ENCODE peak calls at places on chromosomes 1 and 21, in six cellular contexts. One of them, this sample, is unnamed.

GRCh38 chr21:30515681-30516080 is 13.7 kb upstream of the KRTAP19-5 start:
- DNase-seq in fibroblast of the conjunctiva: no peak
- DNase-seq in T-helper 17 cell: no peak
- DNase-seq in activated naive CD4-positive, alpha-beta T cell treated with anti-CD3 and anti-CD28 coated beads, Interleukin-2, amount 50 U/mL, for 16 hours: no peak
- DNase-seq in mammary epithelial cell: no peak
- DNase-seq in iPS DF 19.7: no peak
- DNase-seq in this sample: no peak

GRCh38 chr1:31934706-31935629 is 3.2 kb downstream of the PTP4A2 start:
- DNase-seq in fibroblast of the conjunctiva: no peak
- DNase-seq in T-helper 17 cell: no peak
- DNase-seq in activated naive CD4-positive, alpha-beta T cell treated with anti-CD3 and anti-CD28 coated beads, Interleukin-2, amount 50 U/mL, for 16 hours: peak
- DNase-seq in mammary epithelial cell: peak
- DNase-seq in iPS DF 19.7: no peak
- DNase-seq in this sample: no peak

GRCh38 chr1:166716620-166717019 is 122.7 kb upstream of the POGK start:
- DNase-seq in fibroblast of the conjunctiva: no peak
- DNase-seq in T-helper 17 cell: no peak
- DNase-seq in activated naive CD4-positive, alpha-beta T cell treated with anti-CD3 and anti-CD28 coated beads, Interleukin-2, amount 50 U/mL, for 16 hours: no peak
- DNase-seq in mammary epithelial cell: no peak
- DNase-seq in iPS DF 19.7: no peak
- DNase-seq in this sample: no peak

GRCh38 chr1:8439015-8439702 is 121.2 kb downstream of the SLC45A1 start:
- DNase-seq in fibroblast of the conjunctiva: peak
- DNase-seq in T-helper 17 cell: no peak
- DNase-seq in activated naive CD4-positive, alpha-beta T cell treated with anti-CD3 and anti-CD28 coated beads, Interleukin-2, amount 50 U/mL, for 16 hours: no peak
- DNase-seq in mammary epithelial cell: peak
- DNase-seq in iPS DF 19.7: no peak
- DNase-seq in this sample: peak

GRCh38 chr1:15282810-15283474 is 35.9 kb downstream of the FHAD1 start:
- DNase-seq in fibroblast of the conjunctiva: no peak
- DNase-seq in T-helper 17 cell: no peak
- DNase-seq in activated naive CD4-positive, alpha-beta T cell treated with anti-CD3 and anti-CD28 coated beads, Interleukin-2, amount 50 U/mL, for 16 hours: no peak
- DNase-seq in mammary epithelial cell: peak
- DNase-seq in iPS DF 19.7: no peak
- DNase-seq in this sample: no peak

GRCh38 chr1:16434501-16434900 is 2.7 kb downstream of the SPATA21 start:
- DNase-seq in fibroblast of the conjunctiva: no peak
- DNase-seq in T-helper 17 cell: no peak
- DNase-seq in activated naive CD4-positive, alpha-beta T cell treated with anti-CD3 and anti-CD28 coated beads, Interleukin-2, amount 50 U/mL, for 16 hours: no peak
- DNase-seq in mammary epithelial cell: no peak
- DNase-seq in iPS DF 19.7: no peak
- DNase-seq in this sample: no peak

GRCh38 chr21:45093064-45093532 is 18.7 kb downstream of the ADARB1 start:
- DNase-seq in fibroblast of the conjunctiva: no peak
- DNase-seq in T-helper 17 cell: no peak
- DNase-seq in activated naive CD4-positive, alpha-beta T cell treated with anti-CD3 and anti-CD28 coated beads, Interleukin-2, amount 50 U/mL, for 16 hours: no peak
- DNase-seq in mammary epithelial cell: no peak
- DNase-seq in iPS DF 19.7: no peak
- DNase-seq in this sample: no peak

GRCh38 chr1:116574581-116575291 is 3.9 kb upstream of the CD58 start:
- DNase-seq in fibroblast of the conjunctiva: peak
- DNase-seq in T-helper 17 cell: no peak
- DNase-seq in activated naive CD4-positive, alpha-beta T cell treated with anti-CD3 and anti-CD28 coated beads, Interleukin-2, amount 50 U/mL, for 16 hours: peak
- DNase-seq in mammary epithelial cell: peak
- DNase-seq in iPS DF 19.7: no peak
- DNase-seq in this sample: no peak

GRCh38 chr21:42213082-42213774 is 5.7 kb upstream of the ABCG1 start:
- DNase-seq in fibroblast of the conjunctiva: no peak
- DNase-seq in T-helper 17 cell: no peak
- DNase-seq in activated naive CD4-positive, alpha-beta T cell treated with anti-CD3 and anti-CD28 coated beads, Interleukin-2, amount 50 U/mL, for 16 hours: no peak
- DNase-seq in mammary epithelial cell: no peak
- DNase-seq in iPS DF 19.7: no peak
- DNase-seq in this sample: no peak

GRCh38 chr1:12146343-12147112 is 20.3 kb upstream of the TNFRSF1B start:
- DNase-seq in fibroblast of the conjunctiva: no peak
- DNase-seq in T-helper 17 cell: no peak
- DNase-seq in activated naive CD4-positive, alpha-beta T cell treated with anti-CD3 and anti-CD28 coated beads, Interleukin-2, amount 50 U/mL, for 16 hours: no peak
- DNase-seq in mammary epithelial cell: peak
- DNase-seq in iPS DF 19.7: no peak
- DNase-seq in this sample: no peak

GRCh38 chr1:29363536-29363935 is 127.2 kb downstream of the PTPRU start:
- DNase-seq in fibroblast of the conjunctiva: no peak
- DNase-seq in T-helper 17 cell: no peak
- DNase-seq in activated naive CD4-positive, alpha-beta T cell treated with anti-CD3 and anti-CD28 coated beads, Interleukin-2, amount 50 U/mL, for 16 hours: no peak
- DNase-seq in mammary epithelial cell: no peak
- DNase-seq in iPS DF 19.7: no peak
- DNase-seq in this sample: no peak

GRCh38 chr1:48808496-48808895 is 31.8 kb upstream of the BEND5 start:
- DNase-seq in fibroblast of the conjunctiva: no peak
- DNase-seq in T-helper 17 cell: no peak
- DNase-seq in activated naive CD4-positive, alpha-beta T cell treated with anti-CD3 and anti-CD28 coated beads, Interleukin-2, amount 50 U/mL, for 16 hours: no peak
- DNase-seq in mammary epithelial cell: no peak
- DNase-seq in iPS DF 19.7: no peak
- DNase-seq in this sample: no peak

GRCh38 chr1:56073614-56074356 is 505.6 kb downstream of the PLPP3 start:
- DNase-seq in fibroblast of the conjunctiva: peak
- DNase-seq in T-helper 17 cell: no peak
- DNase-seq in activated naive CD4-positive, alpha-beta T cell treated with anti-CD3 and anti-CD28 coated beads, Interleukin-2, amount 50 U/mL, for 16 hours: no peak
- DNase-seq in mammary epithelial cell: no peak
- DNase-seq in iPS DF 19.7: no peak
- DNase-seq in this sample: no peak

GRCh38 chr1:119958223-119958622 is 61.9 kb upstream of the ADAM30 start:
- DNase-seq in fibroblast of the conjunctiva: no peak
- DNase-seq in T-helper 17 cell: no peak
- DNase-seq in activated naive CD4-positive, alpha-beta T cell treated with anti-CD3 and anti-CD28 coated beads, Interleukin-2, amount 50 U/mL, for 16 hours: no peak
- DNase-seq in mammary epithelial cell: no peak
- DNase-seq in iPS DF 19.7: no peak
- DNase-seq in this sample: no peak

GRCh38 chr1:11838349-11839272 is 9.0 kb downstream of the NPPA start:
- DNase-seq in fibroblast of the conjunctiva: peak
- DNase-seq in T-helper 17 cell: peak
- DNase-seq in activated naive CD4-positive, alpha-beta T cell treated with anti-CD3 and anti-CD28 coated beads, Interleukin-2, amount 50 U/mL, for 16 hours: peak
- DNase-seq in mammary epithelial cell: peak
- DNase-seq in iPS DF 19.7: peak
- DNase-seq in this sample: peak

GRCh38 chr1:100624886-100625430 is 87.0 kb downstream of the GPR88 start:
- DNase-seq in fibroblast of the conjunctiva: no peak
- DNase-seq in T-helper 17 cell: no peak
- DNase-seq in activated naive CD4-positive, alpha-beta T cell treated with anti-CD3 and anti-CD28 coated beads, Interleukin-2, amount 50 U/mL, for 16 hours: no peak
- DNase-seq in mammary epithelial cell: no peak
- DNase-seq in iPS DF 19.7: no peak
- DNase-seq in this sample: no peak

GRCh38 chr21:45482899-45483821 is 59.1 kb downstream of the SLC19A1 start:
- DNase-seq in fibroblast of the conjunctiva: no peak
- DNase-seq in T-helper 17 cell: no peak
- DNase-seq in activated naive CD4-positive, alpha-beta T cell treated with anti-CD3 and anti-CD28 coated beads, Interleukin-2, amount 50 U/mL, for 16 hours: peak
- DNase-seq in mammary epithelial cell: no peak
- DNase-seq in iPS DF 19.7: no peak
- DNase-seq in this sample: peak

GRCh38 chr21:42525228-42525604 is 11.6 kb downstream of the SLC37A1 start:
- DNase-seq in fibroblast of the conjunctiva: no peak
- DNase-seq in T-helper 17 cell: no peak
- DNase-seq in activated naive CD4-positive, alpha-beta T cell treated with anti-CD3 and anti-CD28 coated beads, Interleukin-2, amount 50 U/mL, for 16 hours: no peak
- DNase-seq in mammary epithelial cell: peak
- DNase-seq in iPS DF 19.7: no peak
- DNase-seq in this sample: no peak

GRCh38 chr21:39656209-39656608 is 43.5 kb downstream of the B3GALT5 start:
- DNase-seq in fibroblast of the conjunctiva: no peak
- DNase-seq in T-helper 17 cell: no peak
- DNase-seq in activated naive CD4-positive, alpha-beta T cell treated with anti-CD3 and anti-CD28 coated beads, Interleukin-2, amount 50 U/mL, for 16 hours: no peak
- DNase-seq in mammary epithelial cell: no peak
- DNase-seq in iPS DF 19.7: no peak
- DNase-seq in this sample: no peak

GRCh38 chr1:158146165-158146564 is 34.5 kb upstream of the CD1D start:
- DNase-seq in fibroblast of the conjunctiva: no peak
- DNase-seq in T-helper 17 cell: no peak
- DNase-seq in activated naive CD4-positive, alpha-beta T cell treated with anti-CD3 and anti-CD28 coated beads, Interleukin-2, amount 50 U/mL, for 16 hours: no peak
- DNase-seq in mammary epithelial cell: peak
- DNase-seq in iPS DF 19.7: no peak
- DNase-seq in this sample: no peak

GRCh38 chr21:28150778-28151177 is 841.9 kb downstream of the LTN1 start:
- DNase-seq in fibroblast of the conjunctiva: no peak
- DNase-seq in T-helper 17 cell: no peak
- DNase-seq in activated naive CD4-positive, alpha-beta T cell treated with anti-CD3 and anti-CD28 coated beads, Interleukin-2, amount 50 U/mL, for 16 hours: no peak
- DNase-seq in mammary epithelial cell: no peak
- DNase-seq in iPS DF 19.7: no peak
- DNase-seq in this sample: no peak

GRCh38 chr1:208007938-208008342 is 97.0 kb upstream of the CD34 start:
- DNase-seq in fibroblast of the conjunctiva: peak
- DNase-seq in T-helper 17 cell: no peak
- DNase-seq in activated naive CD4-positive, alpha-beta T cell treated with anti-CD3 and anti-CD28 coated beads, Interleukin-2, amount 50 U/mL, for 16 hours: no peak
- DNase-seq in mammary epithelial cell: peak
- DNase-seq in iPS DF 19.7: no peak
- DNase-seq in this sample: no peak

GRCh38 chr1:229130028-229130668 is 140.8 kb upstream of the RAB4A start:
- DNase-seq in fibroblast of the conjunctiva: no peak
- DNase-seq in T-helper 17 cell: no peak
- DNase-seq in activated naive CD4-positive, alpha-beta T cell treated with anti-CD3 and anti-CD28 coated beads, Interleukin-2, amount 50 U/mL, for 16 hours: no peak
- DNase-seq in mammary epithelial cell: no peak
- DNase-seq in iPS DF 19.7: no peak
- DNase-seq in this sample: peak

GRCh38 chr1:51241119-51241518 is 5.0 kb downstream of the RNF11 start:
- DNase-seq in fibroblast of the conjunctiva: no peak
- DNase-seq in T-helper 17 cell: no peak
- DNase-seq in activated naive CD4-positive, alpha-beta T cell treated with anti-CD3 and anti-CD28 coated beads, Interleukin-2, amount 50 U/mL, for 16 hours: no peak
- DNase-seq in mammary epithelial cell: no peak
- DNase-seq in iPS DF 19.7: no peak
- DNase-seq in this sample: no peak

GRCh38 chr1:185200889-185201288 is 43.9 kb downstream of the SWT1 start:
- DNase-seq in fibroblast of the conjunctiva: no peak
- DNase-seq in T-helper 17 cell: no peak
- DNase-seq in activated naive CD4-positive, alpha-beta T cell treated with anti-CD3 and anti-CD28 coated beads, Interleukin-2, amount 50 U/mL, for 16 hours: no peak
- DNase-seq in mammary epithelial cell: no peak
- DNase-seq in iPS DF 19.7: no peak
- DNase-seq in this sample: no peak

GRCh38 chr1:89609339-89609725 is 23.6 kb upstream of the LRRC8C start:
- DNase-seq in fibroblast of the conjunctiva: no peak
- DNase-seq in T-helper 17 cell: no peak
- DNase-seq in activated naive CD4-positive, alpha-beta T cell treated with anti-CD3 and anti-CD28 coated beads, Interleukin-2, amount 50 U/mL, for 16 hours: no peak
- DNase-seq in mammary epithelial cell: no peak
- DNase-seq in iPS DF 19.7: no peak
- DNase-seq in this sample: no peak

GRCh38 chr1:6016191-6016865 is 24.1 kb upstream of the NPHP4 start:
- DNase-seq in fibroblast of the conjunctiva: no peak
- DNase-seq in T-helper 17 cell: no peak
- DNase-seq in activated naive CD4-positive, alpha-beta T cell treated with anti-CD3 and anti-CD28 coated beads, Interleukin-2, amount 50 U/mL, for 16 hours: no peak
- DNase-seq in mammary epithelial cell: peak
- DNase-seq in iPS DF 19.7: no peak
- DNase-seq in this sample: no peak

GRCh38 chr1:68347415-68347814 is 102.3 kb downstream of the RPE65 start:
- DNase-seq in fibroblast of the conjunctiva: no peak
- DNase-seq in T-helper 17 cell: no peak
- DNase-seq in activated naive CD4-positive, alpha-beta T cell treated with anti-CD3 and anti-CD28 coated beads, Interleukin-2, amount 50 U/mL, for 16 hours: no peak
- DNase-seq in mammary epithelial cell: no peak
- DNase-seq in iPS DF 19.7: no peak
- DNase-seq in this sample: peak

GRCh38 chr1:204191481-204191880 is 4.8 kb downstream of the KISS1 start:
- DNase-seq in fibroblast of the conjunctiva: no peak
- DNase-seq in T-helper 17 cell: no peak
- DNase-seq in activated naive CD4-positive, alpha-beta T cell treated with anti-CD3 and anti-CD28 coated beads, Interleukin-2, amount 50 U/mL, for 16 hours: no peak
- DNase-seq in mammary epithelial cell: no peak
- DNase-seq in iPS DF 19.7: no peak
- DNase-seq in this sample: no peak

GRCh38 chr1:159851386-159851785 is 11.1 kb downstream of the VSIG8 start:
- DNase-seq in fibroblast of the conjunctiva: no peak
- DNase-seq in T-helper 17 cell: no peak
- DNase-seq in activated naive CD4-positive, alpha-beta T cell treated with anti-CD3 and anti-CD28 coated beads, Interleukin-2, amount 50 U/mL, for 16 hours: no peak
- DNase-seq in mammary epithelial cell: no peak
- DNase-seq in iPS DF 19.7: no peak
- DNase-seq in this sample: no peak

GRCh38 chr1:31531177-31532000 is 44.9 kb upstream of the TINAGL1 start:
- DNase-seq in fibroblast of the conjunctiva: peak
- DNase-seq in T-helper 17 cell: no peak
- DNase-seq in activated naive CD4-positive, alpha-beta T cell treated with anti-CD3 and anti-CD28 coated beads, Interleukin-2, amount 50 U/mL, for 16 hours: no peak
- DNase-seq in mammary epithelial cell: peak
- DNase-seq in iPS DF 19.7: no peak
- DNase-seq in this sample: no peak

This sample was measured in CD14-positive monocyte.